ENCODE peak calls at places on chromosomes 12 and 14, in ten cellular contexts. I is GM23338, P is GM12892, V is prostate gland, Y is GM12891, K is spleen, L is sigmoid colon, N is transverse colon, Q is HCT116, U is breast epithelium. S is an unnamed sample.
A peak's percentile ranks its signal among the peaks of the same experiment; 100 is the strongest.

GRCh38 chr14:32560213-32560857 is 231.2 kb downstream of the AKAP6 start:
- DNase-seq in I (peak; percentile 88), P (no peak), V (peak; percentile 60), Y (peak; percentile 12), K (no peak), L (peak; percentile 69), N (peak; percentile 57), Q (peak; percentile 54), U (no peak), S (peak; percentile 34)

GRCh38 chr12:117333331-117334000 is 28.0 kb downstream of the NOS1 start:
- DNase-seq in I (no peak), P (no peak), V (no peak), Y (no peak), K (peak; percentile 30), L (no peak), N (no peak), Q (no peak), U (no peak), S (no peak)

GRCh38 chr14:100361626-100362025 is 38.5 kb downstream of the SLC25A47 start:
- DNase-seq in I (no peak), P (no peak), V (no peak), Y (no peak), K (no peak), L (no peak), N (no peak), Q (no peak), U (no peak), S (no peak)

GRCh38 chr14:45247427-45247826 is 5.6 kb downstream of the MIS18BP1 start:
- DNase-seq in I (no peak), P (no peak), V (no peak), Y (no peak), K (no peak), L (no peak), N (no peak), Q (no peak), U (no peak), S (no peak)

GRCh38 chr14:24189059-24189375 is 401 bp upstream of the IPO4 start:
- DNase-seq in I (no peak), P (no peak), V (no peak), Y (no peak), K (no peak), L (no peak), N (no peak), Q (no peak), U (no peak), S (no peak)

GRCh38 chr14:61631044-61631692 is 64.1 kb upstream of the HIF1A start:
- DNase-seq in I (no peak), P (no peak), V (no peak), Y (no peak), K (no peak), L (no peak), N (no peak), Q (no peak), U (no peak), S (no peak)

GRCh38 chr14:101010293-101010692 is 106.8 kb upstream of the RTL1 start:
- DNase-seq in I (no peak), P (no peak), V (no peak), Y (no peak), K (peak; percentile 39), L (no peak), N (no peak), Q (no peak), U (no peak), S (no peak)

GRCh38 chr14:34322940-34323418 is 139.1 kb downstream of the SPTSSA start:
- DNase-seq in I (peak; percentile 73), P (peak; percentile 49), V (peak; percentile 15), Y (peak; percentile 64), K (peak; percentile 87), L (peak; percentile 73), N (peak; percentile 74), Q (peak; percentile 46), U (peak; percentile 65), S (peak; percentile 37)

GRCh38 chr14:77217551-77217950 is 36.0 kb downstream of the TMEM63C start:
- DNase-seq in I (no peak), P (no peak), V (no peak), Y (no peak), K (no peak), L (no peak), N (no peak), Q (no peak), U (no peak), S (no peak)

GRCh38 chr12:6273931-6274687 is 36.4 kb upstream of the PLEKHG6 start:
- DNase-seq in I (peak; percentile 48), P (no peak), V (no peak), Y (no peak), K (peak; percentile 34), L (peak; percentile 63), N (no peak), Q (no peak), U (no peak), S (no peak)

GRCh38 chr14:60287452-60287851 is 38.4 kb downstream of the PPM1A start:
- DNase-seq in I (no peak), P (no peak), V (no peak), Y (no peak), K (no peak), L (no peak), N (no peak), Q (no peak), U (no peak), S (no peak)

GRCh38 chr14:50551877-50552276 is 8.1 kb upstream of the ATL1 start:
- DNase-seq in I (no peak), P (no peak), V (no peak), Y (no peak), K (no peak), L (no peak), N (no peak), Q (no peak), U (no peak), S (no peak)

DNA sequence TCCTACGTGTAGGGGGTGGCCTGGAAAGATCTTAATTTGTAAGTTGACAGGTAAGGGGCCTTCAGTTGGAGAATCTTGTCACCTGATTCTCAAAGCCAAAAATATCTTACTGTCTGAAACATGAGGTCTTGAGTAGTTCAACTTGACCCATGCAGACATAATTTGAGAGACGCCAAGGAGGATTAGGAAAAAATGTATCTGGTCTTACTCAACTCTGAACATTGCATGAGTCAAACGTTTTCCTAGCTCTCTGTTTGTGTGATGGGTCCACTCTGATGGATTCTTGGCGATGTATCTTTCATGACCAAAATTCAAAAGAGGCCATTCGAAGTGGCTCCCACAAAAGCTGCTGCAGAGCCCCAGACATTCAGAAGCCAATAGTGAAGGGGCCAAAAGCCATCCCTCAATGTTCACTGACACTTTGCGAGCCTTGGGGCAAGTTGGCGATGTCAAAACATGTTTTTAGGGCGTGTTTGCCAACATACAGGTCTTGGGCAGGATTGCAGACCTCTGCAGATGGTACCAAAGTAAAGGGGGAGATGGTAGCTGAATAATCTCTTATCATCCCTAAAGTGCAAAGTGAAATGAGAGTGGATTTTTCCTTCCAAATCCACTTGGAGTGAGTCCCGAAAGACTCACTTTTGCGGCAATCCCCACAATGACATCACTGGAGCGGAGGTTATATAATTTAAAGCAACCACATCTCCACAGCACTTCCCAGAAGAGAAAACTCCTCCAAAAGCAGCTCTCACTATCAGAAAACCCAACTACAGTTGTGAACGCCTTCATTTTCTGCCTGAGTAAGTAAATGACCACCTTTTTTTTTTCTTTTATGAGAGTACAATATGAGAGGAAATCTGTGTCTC is at the start of gene BDKRB1:
- DNase-seq in I (no peak), P (no peak), V (no peak), Y (no peak), K (no peak), L (no peak), N (no peak), Q (no peak), U (no peak), S (no peak)
- TF ChIP-seq POLR2AphosphoS5 in I (no peak), P (no peak), V (no peak), Y (no peak), K (no peak), L (peak; percentile 74), N (peak; percentile 76), Q (no peak), U (no peak), S (no peak)

DNA sequence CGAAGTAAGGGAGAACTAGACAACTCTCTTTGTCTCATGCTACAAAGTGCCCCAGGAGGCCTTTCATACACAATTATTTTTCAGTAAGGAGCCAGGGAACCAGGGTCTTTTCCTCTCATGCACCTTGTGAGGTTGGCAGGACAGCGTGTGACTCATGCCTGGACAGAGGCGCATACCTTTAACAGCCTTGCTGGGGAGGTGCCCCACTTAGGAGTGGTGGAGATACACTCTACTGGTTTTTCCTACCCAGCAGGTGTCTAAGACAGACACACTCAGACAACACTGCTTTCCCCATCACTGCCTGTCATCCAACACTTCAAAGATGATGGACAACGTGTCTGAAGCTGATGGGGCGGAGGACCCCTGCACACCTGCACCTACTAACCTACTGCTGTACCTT is 49.1 kb downstream of the B4GALNT3 start:
- DNase-seq in I (no peak), P (no peak), V (peak; percentile 28), Y (no peak), K (no peak), L (no peak), N (peak; percentile 72), Q (no peak), U (no peak), S (no peak)
- TF ChIP-seq POLR2AphosphoS5 in I (no peak), P (no peak), V (no peak), Y (no peak), K (no peak), L (no peak), N (peak; percentile 77), Q (no peak), U (no peak), S (no peak)

GRCh38 chr12:95857799-95858198 is 953 bp upstream of the SNRPF start:
- DNase-seq in I (peak; percentile 39), P (no peak), V (no peak), Y (no peak), K (no peak), L (no peak), N (no peak), Q (no peak), U (no peak), S (no peak)
- TF ChIP-seq POLR2AphosphoS5 in I (no peak), P (no peak), V (no peak), Y (no peak), K (no peak), L (no peak), N (no peak), Q (no peak), U (no peak), S (no peak)

GRCh38 chr14:76149196-76149595 is 2.5 kb upstream of the GPATCH2L start:
- DNase-seq in I (no peak), P (no peak), V (no peak), Y (no peak), K (no peak), L (no peak), N (no peak), Q (no peak), U (no peak), S (no peak)

GRCh38 chr14:76153919-76154318 is 2.2 kb downstream of the GPATCH2L start:
- DNase-seq in I (no peak), P (no peak), V (no peak), Y (no peak), K (no peak), L (no peak), N (no peak), Q (no peak), U (no peak), S (no peak)

GRCh38 chr14:76154539-76155126 is 2.9 kb downstream of the GPATCH2L start:
- DNase-seq in I (no peak), P (no peak), V (no peak), Y (no peak), K (no peak), L (no peak), N (no peak), Q (no peak), U (no peak), S (no peak)

GRCh38 chr14:76151398-76152332 is at the start of gene GPATCH2L:
- DNase-seq in I (peak; percentile 96), P (peak; percentile 93), V (peak; percentile 87), Y (peak; percentile 94), K (peak; percentile 98), L (peak; percentile 97), N (peak; percentile 96), Q (peak; percentile 66), U (peak; percentile 94), S (peak; percentile 26)

GRCh38 chr14:76152333-76152681 is 585 bp downstream of the GPATCH2L start:
- DNase-seq in I (peak; percentile 76), P (peak; percentile 64), V (peak; percentile 29), Y (peak; percentile 68), K (peak; percentile 90), L (peak; percentile 82), N (peak; percentile 63), Q (peak; percentile 37), U (peak; percentile 56), S (no peak)
- TF ChIP-seq POLR2AphosphoS5 in I (no peak), P (no peak), V (no peak), Y (peak; percentile 71), K (no peak), L (no peak), N (peak; percentile 5), Q (no peak), U (no peak), S (no peak)